ENCODE peak calls at places on chromosomes 1 and 21, in seven cellular contexts. One of them, this sample, is unnamed. For H3K4me1, the result is how much of the 10 kb centered on the place peaks cover.

GRCh38 chr1:40344597-40344996 is 27.5 kb upstream of the COL9A2 start:
- DNase-seq in heart right ventricle: no peak
- DNase-seq in lung: peak
- DNase-seq in stomach: peak
- DNase-seq in fibroblast of lung: peak
- DNase-seq in cardiac muscle cell: peak
- DNase-seq in neural progenitor cell: no peak
- DNase-seq in this sample: peak

GRCh38 chr1:17908945-17909344 is 153.8 kb downstream of the ACTL8 start:
- DNase-seq in heart right ventricle: no peak
- DNase-seq in lung: no peak
- DNase-seq in stomach: no peak
- DNase-seq in fibroblast of lung: no peak
- DNase-seq in cardiac muscle cell: no peak
- DNase-seq in neural progenitor cell: no peak
- DNase-seq in this sample: no peak

GRCh38 chr1:101506541-101507164 is 269.8 kb downstream of the S1PR1 start:
- DNase-seq in heart right ventricle: no peak
- DNase-seq in lung: no peak
- DNase-seq in stomach: no peak
- DNase-seq in fibroblast of lung: peak
- DNase-seq in cardiac muscle cell: peak
- DNase-seq in neural progenitor cell: peak
- DNase-seq in this sample: peak

GRCh38 chr1:223175032-223175431 is 32.0 kb upstream of the TLR5 start:
- DNase-seq in heart right ventricle: no peak
- DNase-seq in lung: no peak
- DNase-seq in stomach: no peak
- DNase-seq in fibroblast of lung: peak
- DNase-seq in cardiac muscle cell: peak
- DNase-seq in neural progenitor cell: peak
- DNase-seq in this sample: peak

GRCh38 chr1:162389021-162389818 is 7.7 kb downstream of the C1orf226 start:
- DNase-seq in heart right ventricle: no peak
- DNase-seq in lung: no peak
- DNase-seq in stomach: no peak
- DNase-seq in fibroblast of lung: peak
- DNase-seq in cardiac muscle cell: peak
- DNase-seq in neural progenitor cell: peak
- DNase-seq in this sample: no peak

GRCh38 chr1:229383188-229383587 is 40.3 kb upstream of the CCSAP start:
- DNase-seq in heart right ventricle: no peak
- DNase-seq in lung: no peak
- DNase-seq in stomach: no peak
- DNase-seq in fibroblast of lung: no peak
- DNase-seq in cardiac muscle cell: no peak
- DNase-seq in neural progenitor cell: no peak
- DNase-seq in this sample: no peak

GRCh38 chr1:245401881-245402598 is 247.3 kb downstream of the KIF26B start:
- DNase-seq in heart right ventricle: no peak
- DNase-seq in lung: no peak
- DNase-seq in stomach: no peak
- DNase-seq in fibroblast of lung: no peak
- DNase-seq in cardiac muscle cell: no peak
- DNase-seq in neural progenitor cell: no peak
- DNase-seq in this sample: no peak

GRCh38 chr1:17569200-17570139 is 30.0 kb downstream of the ARHGEF10L start:
- DNase-seq in heart right ventricle: peak
- DNase-seq in lung: peak
- DNase-seq in stomach: peak
- DNase-seq in fibroblast of lung: peak
- DNase-seq in cardiac muscle cell: peak
- DNase-seq in neural progenitor cell: no peak
- DNase-seq in this sample: no peak

GRCh38 chr1:183185941-183186490 is at the start of gene LAMC2:
- DNase-seq in heart right ventricle: no peak
- DNase-seq in lung: peak
- DNase-seq in stomach: peak
- DNase-seq in fibroblast of lung: peak
- DNase-seq in cardiac muscle cell: no peak
- DNase-seq in neural progenitor cell: peak
- DNase-seq in this sample: peak

GRCh38 chr1:168687796-168688195 is 41.2 kb downstream of the DPT start:
- DNase-seq in heart right ventricle: no peak
- DNase-seq in lung: no peak
- DNase-seq in stomach: no peak
- DNase-seq in fibroblast of lung: no peak
- DNase-seq in cardiac muscle cell: peak
- DNase-seq in neural progenitor cell: peak
- DNase-seq in this sample: no peak

GRCh38 chr1:219385786-219386427 is 212.2 kb downstream of the LYPLAL1 start:
- DNase-seq in heart right ventricle: no peak
- DNase-seq in lung: peak
- DNase-seq in stomach: no peak
- DNase-seq in fibroblast of lung: peak
- DNase-seq in cardiac muscle cell: peak
- DNase-seq in neural progenitor cell: peak
- DNase-seq in this sample: peak

GRCh38 chr1:30744060-30744756 is 13.4 kb downstream of the LAPTM5 start:
- DNase-seq in heart right ventricle: no peak
- DNase-seq in lung: no peak
- DNase-seq in stomach: no peak
- DNase-seq in fibroblast of lung: no peak
- DNase-seq in cardiac muscle cell: peak
- DNase-seq in neural progenitor cell: no peak
- DNase-seq in this sample: no peak

GRCh38 chr21:38261851-38262250 is 5.1 kb downstream of the KCNJ15 start:
- DNase-seq in heart right ventricle: no peak
- DNase-seq in lung: no peak
- DNase-seq in stomach: no peak
- DNase-seq in fibroblast of lung: peak
- DNase-seq in cardiac muscle cell: no peak
- DNase-seq in neural progenitor cell: no peak
- DNase-seq in this sample: no peak

GRCh38 chr1:34164510-34165381 is at the start of gene CSMD2:
- DNase-seq in heart right ventricle: no peak
- DNase-seq in lung: no peak
- DNase-seq in stomach: no peak
- DNase-seq in fibroblast of lung: peak
- DNase-seq in cardiac muscle cell: peak
- DNase-seq in neural progenitor cell: peak
- DNase-seq in this sample: peak

DNA sequence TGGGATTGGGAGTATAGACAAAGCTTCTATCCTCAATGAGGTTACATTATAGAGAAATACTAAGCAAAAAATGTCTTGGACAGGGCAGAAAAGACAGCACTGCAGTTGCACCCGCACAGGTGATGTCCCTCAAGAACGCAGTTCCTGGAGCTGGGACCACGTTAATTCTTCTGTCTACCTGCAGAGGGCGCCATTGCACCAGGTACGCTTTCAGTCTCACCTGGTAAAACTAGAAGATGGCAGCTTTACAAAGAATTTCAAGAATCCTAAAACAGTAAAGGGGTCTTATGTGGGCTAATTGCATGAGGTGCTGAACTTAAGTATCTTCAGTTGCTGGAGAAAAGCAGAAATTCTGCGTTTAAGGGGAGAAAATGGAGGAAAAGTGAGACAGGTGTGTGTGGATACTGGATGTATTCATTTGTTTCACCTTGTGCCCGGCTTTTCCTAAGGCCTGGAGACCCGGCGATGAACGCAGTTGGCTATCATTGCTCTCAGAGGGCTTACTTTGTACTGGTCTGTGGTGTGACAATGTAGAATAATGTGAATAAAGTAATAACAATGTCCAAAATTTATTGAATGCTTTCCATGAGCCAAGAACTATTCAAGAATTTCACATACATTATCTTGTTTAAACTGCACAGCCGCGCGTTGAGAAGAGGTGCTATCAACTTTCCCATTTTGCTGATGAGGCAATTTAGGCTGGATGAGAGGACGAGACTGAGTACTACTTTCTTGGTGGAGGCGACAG is 276.3 kb upstream of the GREM2 start:
- DNase-seq in heart right ventricle: no peak
- DNase-seq in lung: peak
- DNase-seq in stomach: peak
- DNase-seq in fibroblast of lung: peak
- DNase-seq in cardiac muscle cell: no peak
- DNase-seq in neural progenitor cell: peak
- DNase-seq in this sample: peak
- TF ChIP-seq CTCF in heart right ventricle: no peak
- TF ChIP-seq CTCF in lung: peak
- TF ChIP-seq CTCF in stomach: peak
- TF ChIP-seq CTCF in fibroblast of lung: peak
- TF ChIP-seq CTCF in cardiac muscle cell: peak
- TF ChIP-seq CTCF in neural progenitor cell: peak
- TF ChIP-seq CTCF in this sample: peak

DNA sequence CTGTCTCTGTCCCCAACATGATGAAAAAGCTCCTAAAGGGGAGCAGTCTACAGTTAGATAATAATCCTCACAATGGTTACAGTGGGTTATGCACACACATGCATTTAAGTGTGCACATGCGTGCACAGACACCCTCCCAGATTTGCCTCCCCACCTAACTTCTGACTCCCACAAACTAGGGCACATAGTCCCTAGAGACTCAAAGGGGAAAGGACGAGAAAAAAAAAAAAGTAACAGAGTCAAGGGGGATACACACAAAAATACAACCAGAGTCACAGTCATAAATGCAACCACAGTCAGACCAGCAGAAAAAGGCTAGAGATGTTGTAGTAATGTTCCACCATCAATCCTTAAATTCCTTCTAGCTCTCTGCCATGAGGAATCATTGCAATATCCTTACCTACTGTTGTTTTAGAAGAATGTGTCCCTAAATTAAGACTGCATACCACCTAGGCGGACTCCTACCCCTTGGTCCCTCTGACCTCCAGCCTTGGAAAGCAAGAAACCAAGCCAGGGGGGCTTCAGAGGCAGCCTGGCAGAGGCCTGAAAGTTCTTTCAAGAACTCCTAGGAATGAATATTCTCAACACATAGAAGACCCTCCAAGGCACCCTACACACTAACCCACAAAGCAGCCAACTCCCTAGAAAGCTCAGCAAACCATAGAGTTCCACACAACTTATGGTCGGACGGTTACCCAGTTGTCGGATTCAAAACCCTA is 1.3 kb downstream of the CRTC2 start:
- DNase-seq in heart right ventricle: no peak
- DNase-seq in lung: no peak
- DNase-seq in stomach: no peak
- DNase-seq in fibroblast of lung: no peak
- DNase-seq in cardiac muscle cell: no peak
- DNase-seq in neural progenitor cell: no peak
- DNase-seq in this sample: no peak
- H3K4me1 ChIP-seq in heart right ventricle: half or more
- H3K4me1 ChIP-seq in lung: under half
- H3K4me1 ChIP-seq in stomach: half or more
- H3K4me1 ChIP-seq in fibroblast of lung: under half
- H3K4me1 ChIP-seq in cardiac muscle cell: under half
- H3K4me1 ChIP-seq in neural progenitor cell: under half
- H3K4me1 ChIP-seq in this sample: under half

GRCh38 chr1:25196830-25197229 is 35.5 kb downstream of the SYF2 start:
- DNase-seq in heart right ventricle: no peak
- DNase-seq in lung: no peak
- DNase-seq in stomach: no peak
- DNase-seq in fibroblast of lung: no peak
- DNase-seq in cardiac muscle cell: no peak
- DNase-seq in neural progenitor cell: no peak
- DNase-seq in this sample: no peak
- H3K4me3 ChIP-seq in heart right ventricle: no peak
- H3K4me3 ChIP-seq in lung: no peak
- H3K4me3 ChIP-seq in stomach: no peak
- H3K4me3 ChIP-seq in fibroblast of lung: no peak
- H3K4me3 ChIP-seq in cardiac muscle cell: no peak
- H3K4me3 ChIP-seq in neural progenitor cell: no peak
- H3K4me3 ChIP-seq in this sample: no peak

GRCh38 chr1:232630047-232630893 is at the start of gene SIPA1L2:
- DNase-seq in heart right ventricle: peak
- DNase-seq in lung: peak
- DNase-seq in stomach: peak
- DNase-seq in fibroblast of lung: peak
- DNase-seq in cardiac muscle cell: peak
- DNase-seq in neural progenitor cell: peak
- DNase-seq in this sample: peak
- TF ChIP-seq CTCF in heart right ventricle: no peak
- TF ChIP-seq CTCF in lung: peak
- TF ChIP-seq CTCF in stomach: peak
- TF ChIP-seq CTCF in fibroblast of lung: peak
- TF ChIP-seq CTCF in cardiac muscle cell: peak
- TF ChIP-seq CTCF in neural progenitor cell: peak
- TF ChIP-seq CTCF in this sample: peak

DNA sequence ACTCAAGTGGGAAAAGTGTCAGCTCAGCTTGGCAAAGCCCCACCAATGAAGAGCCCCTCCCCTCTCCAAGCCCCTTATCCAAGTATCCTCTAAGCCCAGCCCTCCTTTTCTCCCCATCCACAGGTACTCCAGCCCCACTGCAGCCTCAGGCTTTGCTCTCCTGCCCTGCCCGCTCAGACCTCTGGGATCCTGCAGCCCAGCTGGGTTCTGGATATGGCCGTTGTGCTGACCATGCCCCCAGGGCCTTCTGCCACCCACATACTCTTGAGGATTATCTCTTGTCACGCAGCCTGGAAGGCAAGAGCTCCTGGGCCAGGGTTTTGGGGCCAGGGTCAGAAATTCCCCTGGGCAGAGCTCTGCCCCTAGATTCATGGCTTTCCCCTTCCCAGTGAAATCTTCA is 4.7 kb downstream of the SHISA4 start:
- DNase-seq in heart right ventricle: no peak
- DNase-seq in lung: no peak
- DNase-seq in stomach: no peak
- DNase-seq in fibroblast of lung: no peak
- DNase-seq in cardiac muscle cell: no peak
- DNase-seq in neural progenitor cell: no peak
- DNase-seq in this sample: no peak
- H3K4me1 ChIP-seq in heart right ventricle: under half
- H3K4me1 ChIP-seq in lung: under half
- H3K4me1 ChIP-seq in stomach: half or more
- H3K4me1 ChIP-seq in fibroblast of lung: under half
- H3K4me1 ChIP-seq in cardiac muscle cell: under half
- H3K4me1 ChIP-seq in neural progenitor cell: under half
- H3K4me1 ChIP-seq in this sample: under half

GRCh38 chr1:21292991-21293536 is 2.8 kb upstream of the ECE1 start:
- DNase-seq in heart right ventricle: no peak
- DNase-seq in lung: no peak
- DNase-seq in stomach: no peak
- DNase-seq in fibroblast of lung: no peak
- DNase-seq in cardiac muscle cell: no peak
- DNase-seq in neural progenitor cell: no peak
- DNase-seq in this sample: no peak
- H3K4me3 ChIP-seq in heart right ventricle: no peak
- H3K4me3 ChIP-seq in lung: no peak
- H3K4me3 ChIP-seq in stomach: no peak
- H3K4me3 ChIP-seq in fibroblast of lung: no peak
- H3K4me3 ChIP-seq in cardiac muscle cell: no peak
- H3K4me3 ChIP-seq in neural progenitor cell: no peak
- H3K4me3 ChIP-seq in this sample: no peak